ENCODE peak calls at places on chromosome 7, in seven cellular contexts. T is H9, M is PC-3, E is left ventricle myocardium inferior, W is fibroblast of pulmonary artery, G is lung, L is astrocyte of the spinal cord. N is an unnamed sample.

GRCh38 chr7:50633414-50633710 is 68.2 kb upstream of the DDC start:
- DNase-seq in T (no peak), M (no peak), E (no peak), W (peak), G (no peak), L (no peak), N (no peak)

GRCh38 chr7:98879198-98879988 is 1.1 kb downstream of the TRRAP start:
- DNase-seq in T (peak), M (peak), E (no peak), W (no peak), G (no peak), L (no peak), N (peak)

GRCh38 chr7:116715087-116715486 is 43.1 kb downstream of the MET start:
- DNase-seq in T (no peak), M (no peak), E (no peak), W (no peak), G (no peak), L (no peak), N (no peak)

GRCh38 chr7:1564603-1565022 is 5.2 kb downstream of the PSMG3 start:
- DNase-seq in T (no peak), M (peak), E (no peak), W (no peak), G (no peak), L (no peak), N (no peak)

GRCh38 chr7:5595545-5596045 is 172.0 kb upstream of the TNRC18 start:
- DNase-seq in T (no peak), M (peak), E (no peak), W (no peak), G (no peak), L (no peak), N (no peak)

GRCh38 chr7:25840209-25840792 is 311.7 kb upstream of the NFE2L3 start:
- DNase-seq in T (no peak), M (no peak), E (peak), W (no peak), G (no peak), L (no peak), N (no peak)

GRCh38 chr7:135160098-135160857 is 10.2 kb downstream of the CYREN start:
- DNase-seq in T (no peak), M (no peak), E (no peak), W (peak), G (no peak), L (peak), N (no peak)

GRCh38 chr7:155296788-155297516 is 726 bp upstream of the INSIG1 start:
- DNase-seq in T (peak), M (peak), E (peak), W (peak), G (peak), L (peak), N (no peak)

GRCh38 chr7:92833024-92833765 is 3.2 kb downstream of the CDK6 start:
- DNase-seq in T (peak), M (peak), E (peak), W (peak), G (peak), L (peak), N (peak)

GRCh38 chr7:2639994-2640830 is 8.4 kb downstream of the TTYH3 start:
- DNase-seq in T (no peak), M (no peak), E (no peak), W (no peak), G (no peak), L (no peak), N (no peak)

GRCh38 chr7:73683916-73684693 is 708 bp downstream of the BUD23 start:
- DNase-seq in T (no peak), M (no peak), E (no peak), W (no peak), G (no peak), L (no peak), N (no peak)

GRCh38 chr7:23267357-23267756 is 20.8 kb downstream of the GPNMB start:
- DNase-seq in T (no peak), M (no peak), E (no peak), W (no peak), G (no peak), L (no peak), N (no peak)

GRCh38 chr7:56483861-56484550 is 367.8 kb upstream of the NUPR2 start:
- DNase-seq in T (no peak), M (no peak), E (no peak), W (no peak), G (no peak), L (no peak), N (no peak)

GRCh38 chr7:114419441-114420107 is 5.0 kb downstream of the FOXP2 start:
- DNase-seq in T (no peak), M (no peak), E (no peak), W (no peak), G (no peak), L (peak), N (no peak)

GRCh38 chr7:114426824-114427223 is 12.2 kb downstream of the FOXP2 start:
- DNase-seq in T (no peak), M (peak), E (no peak), W (peak), G (no peak), L (peak), N (no peak)

GRCh38 chr7:114426380-114426779 is 11.8 kb downstream of the FOXP2 start:
- DNase-seq in T (no peak), M (no peak), E (no peak), W (no peak), G (no peak), L (no peak), N (no peak)

GRCh38 chr7:114423218-114423496 is 8.5 kb downstream of the FOXP2 start:
- DNase-seq in T (no peak), M (no peak), E (no peak), W (no peak), G (no peak), L (no peak), N (no peak)

DNA sequence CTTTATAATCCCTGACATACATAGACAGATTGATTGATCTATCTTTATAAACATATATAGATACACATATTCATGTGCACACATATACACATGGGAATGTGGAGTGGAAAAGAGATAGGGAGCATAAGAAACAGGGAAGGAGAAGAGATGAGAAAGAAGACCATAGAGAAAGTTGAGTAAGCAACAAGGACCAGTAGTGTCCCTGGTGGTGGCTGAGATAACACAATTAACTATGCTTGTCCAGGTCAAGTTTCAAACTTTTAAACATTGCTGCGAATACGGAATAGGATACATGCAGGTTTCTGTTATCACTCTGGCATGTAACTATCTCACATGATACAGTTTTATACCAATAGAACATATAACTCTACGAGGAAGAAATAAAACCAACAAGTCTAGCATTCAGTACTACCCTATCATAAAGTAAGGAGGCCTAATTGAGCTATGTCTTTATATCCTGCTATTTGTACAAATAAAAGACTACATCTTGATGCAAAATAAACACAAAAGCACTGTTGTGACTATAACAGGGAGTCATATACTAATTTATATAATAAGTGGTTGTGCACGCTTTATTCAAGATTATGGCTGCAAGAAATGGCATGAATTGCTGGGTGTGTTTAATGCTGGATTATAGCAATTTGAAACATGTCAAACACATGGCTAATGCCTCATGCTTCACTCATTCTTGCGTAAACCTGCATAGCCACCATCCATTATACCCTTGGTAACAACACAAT is 8.0 kb downstream of the FOXP2 start:
- DNase-seq in T (no peak), M (peak), E (no peak), W (no peak), G (no peak), L (no peak), N (no peak)
- TF ChIP-seq CTCF in T (peak), M (peak), E (no peak), W (peak), G (no peak), L (peak), N (no peak)

DNA sequence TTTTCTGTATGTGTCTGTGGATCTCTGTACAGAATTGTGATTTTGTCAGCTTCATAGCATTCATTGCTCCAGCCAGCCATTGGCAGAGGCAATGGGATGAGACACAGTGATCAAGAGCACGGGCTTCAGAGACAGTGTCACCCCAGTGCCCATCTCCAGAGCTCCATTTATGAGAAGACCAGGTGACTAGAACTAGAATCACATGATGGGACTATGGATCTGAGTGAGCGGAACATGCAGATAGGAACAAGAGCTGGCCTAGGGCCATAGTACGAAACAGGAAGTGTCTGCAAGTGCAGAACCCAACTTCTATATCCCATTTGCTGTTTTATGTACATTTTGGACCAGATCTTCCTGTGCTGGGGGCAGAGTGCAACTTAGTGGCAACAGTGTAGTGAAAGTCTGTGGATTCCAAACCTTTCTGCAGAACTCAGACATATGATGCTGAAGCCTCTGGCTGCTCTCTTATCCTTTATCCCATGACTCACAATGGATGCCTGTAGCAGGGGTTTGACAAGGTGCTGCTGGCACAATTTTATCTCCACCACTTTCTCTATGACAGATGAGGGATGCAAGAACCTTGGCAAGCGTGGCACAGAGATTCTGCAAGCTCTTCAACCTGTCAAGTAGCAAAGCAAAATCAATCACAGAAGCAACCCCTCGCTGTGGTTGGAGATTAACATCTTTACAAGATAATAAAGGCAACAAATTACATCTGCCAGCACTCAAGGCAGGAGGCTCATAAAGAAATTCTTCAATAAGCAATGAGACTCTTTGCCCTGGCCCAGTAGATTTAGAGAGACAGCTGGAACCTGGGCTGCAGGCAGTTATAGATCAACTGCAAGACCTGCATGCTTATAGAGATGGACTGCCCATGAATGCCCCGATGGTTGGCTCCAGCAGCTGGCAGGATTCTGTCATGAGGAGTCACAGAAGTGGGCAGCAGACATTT is 681.3 kb downstream of the TNS3 start:
- DNase-seq in T (no peak), M (peak), E (peak), W (peak), G (no peak), L (peak), N (no peak)
- TF ChIP-seq CTCF in T (no peak), M (no peak), E (no peak), W (no peak), G (no peak), L (no peak), N (no peak)

GRCh38 chr7:44433255-44434022 is 57.0 kb downstream of the NUDCD3 start:
- DNase-seq in T (no peak), M (no peak), E (no peak), W (no peak), G (no peak), L (no peak), N (no peak)

GRCh38 chr7:44430054-44430453 is 60.4 kb downstream of the NUDCD3 start:
- DNase-seq in T (no peak), M (no peak), E (no peak), W (no peak), G (no peak), L (no peak), N (no peak)

GRCh38 chr7:44432381-44432977 is 58.0 kb downstream of the NUDCD3 start:
- DNase-seq in T (no peak), M (no peak), E (no peak), W (no peak), G (no peak), L (no peak), N (no peak)

GRCh38 chr7:44434201-44434600 is 56.3 kb downstream of the NUDCD3 start:
- DNase-seq in T (no peak), M (no peak), E (no peak), W (no peak), G (no peak), L (no peak), N (no peak)

GRCh38 chr7:44431091-44431608 is 59.3 kb downstream of the NUDCD3 start:
- DNase-seq in T (peak), M (peak), E (no peak), W (no peak), G (no peak), L (no peak), N (no peak)
- TF ChIP-seq CTCF in T (peak), M (peak), E (peak), W (no peak), G (no peak), L (peak), N (no peak)

GRCh38 chr7:127514499-127514898 is 70.9 kb downstream of the GCC1 start:
- DNase-seq in T (no peak), M (peak), E (no peak), W (peak), G (no peak), L (peak), N (no peak)
- TF ChIP-seq CTCF in T (peak), M (peak), E (peak), W (peak), G (peak), L (peak), N (no peak)

DNA sequence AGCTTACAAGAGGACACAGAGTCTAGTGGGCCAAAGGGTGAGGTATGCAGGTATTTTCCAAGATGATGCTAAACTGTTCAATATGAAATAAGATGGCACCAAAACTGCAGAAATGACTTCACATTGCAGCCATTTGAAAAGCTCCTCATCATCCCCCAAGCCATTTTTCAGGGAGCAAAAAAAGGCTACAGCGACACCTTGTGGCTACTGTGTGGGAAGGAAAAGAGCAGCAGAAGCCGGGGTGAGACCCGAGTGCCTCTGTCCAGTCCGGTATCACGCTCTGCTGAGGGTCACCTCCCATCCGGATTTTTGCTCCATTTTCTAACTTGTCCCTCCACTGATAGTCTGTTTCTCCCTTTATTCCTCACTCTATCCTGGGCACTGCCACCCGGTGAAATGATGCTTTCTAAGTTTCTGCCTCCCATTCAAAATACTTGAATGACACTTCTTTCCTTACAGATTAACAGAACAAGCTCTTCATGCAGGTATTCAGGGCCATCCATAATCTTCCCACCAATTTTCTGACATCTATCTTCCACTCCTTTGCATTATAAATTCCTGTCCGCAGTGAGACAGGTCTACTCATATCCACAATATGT is 220.2 kb downstream of the DGKI start:
- DNase-seq in T (peak), M (peak), E (no peak), W (peak), G (peak), L (peak), N (no peak)
- TF ChIP-seq CTCF in T (peak), M (peak), E (peak), W (peak), G (peak), L (peak), N (no peak)

GRCh38 chr7:139959718-139960117 is 103.0 kb downstream of the PARP12 start:
- DNase-seq in T (no peak), M (no peak), E (no peak), W (no peak), G (no peak), L (no peak), N (no peak)
- TF ChIP-seq CTCF in T (no peak), M (no peak), E (no peak), W (no peak), G (no peak), L (no peak), N (no peak)

DNA sequence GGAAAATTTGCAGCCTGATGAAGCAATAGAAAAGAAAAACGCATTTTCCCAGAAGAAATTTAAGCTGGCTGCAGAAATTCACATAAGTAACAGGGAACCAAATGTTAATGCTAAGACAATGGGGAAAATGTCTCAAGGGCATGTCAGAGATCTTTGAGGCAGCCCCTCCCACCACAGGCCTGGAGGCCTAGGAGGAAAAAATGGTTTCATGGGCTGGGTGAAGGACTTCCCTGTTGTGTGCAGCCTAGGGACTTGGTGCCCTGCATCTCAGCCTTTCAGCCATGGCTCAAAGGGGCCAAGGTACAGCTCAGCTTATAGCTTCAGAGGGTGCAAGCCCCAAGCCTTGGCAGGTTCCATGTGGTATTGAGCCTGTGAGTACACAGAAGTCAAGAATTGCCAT is 476.1 kb upstream of the DPP6 start:
- DNase-seq in T (no peak), M (no peak), E (no peak), W (no peak), G (no peak), L (no peak), N (no peak)
- TF ChIP-seq CTCF in T (no peak), M (no peak), E (no peak), W (no peak), G (no peak), L (no peak), N (no peak)

GRCh38 chr7:281637-282036 is 8.3 kb upstream of the FOXL3 start:
- DNase-seq in T (no peak), M (no peak), E (no peak), W (no peak), G (no peak), L (no peak), N (no peak)

GRCh38 chr7:286278-286677 is 3.7 kb upstream of the FOXL3 start:
- DNase-seq in T (no peak), M (no peak), E (no peak), W (no peak), G (no peak), L (no peak), N (no peak)

GRCh38 chr7:285731-286130 is 4.2 kb upstream of the FOXL3 start:
- DNase-seq in T (no peak), M (no peak), E (no peak), W (no peak), G (no peak), L (no peak), N (no peak)

GRCh38 chr7:282621-283020 is 7.3 kb upstream of the FOXL3 start:
- DNase-seq in T (no peak), M (no peak), E (peak), W (no peak), G (no peak), L (no peak), N (no peak)

DNA sequence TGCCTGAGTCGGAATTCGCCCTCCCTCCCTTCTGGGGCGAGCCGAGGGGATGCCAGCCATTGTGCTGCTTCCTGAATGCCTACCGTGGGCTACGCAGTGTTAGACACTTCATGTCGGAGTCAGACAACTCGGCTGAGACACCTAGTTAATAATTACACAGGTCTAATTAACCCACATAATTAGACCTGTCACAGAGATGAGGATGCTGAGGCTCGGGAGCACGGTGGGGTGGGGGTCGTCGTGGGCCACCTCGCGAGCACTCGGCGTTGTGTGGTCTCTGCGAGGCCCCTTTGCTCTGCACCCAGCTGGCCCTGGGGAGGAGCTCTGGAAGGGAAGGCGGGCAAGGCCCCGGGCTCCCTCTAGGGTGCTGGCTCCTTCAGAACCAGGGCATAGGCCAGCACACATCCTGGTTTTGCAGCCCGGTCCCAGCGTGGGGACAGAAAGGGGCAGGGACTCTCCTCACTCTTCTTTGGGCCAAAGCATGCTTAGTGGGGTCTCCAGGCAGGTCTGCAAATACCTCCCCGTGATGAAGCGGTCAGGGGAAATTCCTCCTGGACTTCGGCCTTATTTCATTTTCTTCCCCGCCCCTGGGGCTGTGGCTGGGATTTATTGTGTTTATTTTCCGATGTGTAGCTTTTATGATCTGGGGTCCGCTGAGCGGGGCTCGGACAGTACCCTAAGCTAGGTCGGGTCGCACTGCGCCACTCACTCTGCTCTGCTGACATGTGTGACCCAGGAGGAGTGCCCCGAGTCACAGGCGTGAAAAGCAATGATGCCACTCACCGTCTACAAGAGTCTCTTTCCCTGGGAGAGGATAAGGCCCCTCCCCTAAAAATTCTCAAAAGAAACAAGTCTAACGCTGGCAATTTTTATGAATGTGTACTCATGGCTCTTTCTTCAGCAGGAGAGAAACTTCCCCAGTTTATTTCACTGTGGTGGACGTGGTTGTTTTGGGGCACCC is 4.9 kb upstream of the FOXL3 start:
- DNase-seq in T (no peak), M (no peak), E (no peak), W (no peak), G (no peak), L (no peak), N (no peak)
- TF ChIP-seq CTCF in T (no peak), M (no peak), E (no peak), W (no peak), G (no peak), L (no peak), N (no peak)